ENCODE peak calls at places on chromosomes 7 and 10, in five cellular contexts. X, F, E, P and W are unnamed samples. For H3K9me3, the result is how much of the 10 kb centered on the place peaks cover.

GRCh38 chr7:29564455-29565185 is 985 bp downstream of the PRR15 start:
- DNase-seq in X (no peak), F (peak), E (peak), P (peak), W (no peak)

GRCh38 chr10:31635415-31636065 is 293.1 kb downstream of the ARHGAP12 start:
- DNase-seq in X (no peak), F (no peak), E (no peak), P (no peak), W (no peak)

GRCh38 chr7:47333959-47334358 is 248.0 kb downstream of the TNS3 start:
- DNase-seq in X (no peak), F (no peak), E (no peak), P (no peak), W (no peak)

GRCh38 chr7:123039269-123039668 is 43.8 kb upstream of the TAS2R16 start:
- DNase-seq in X (no peak), F (no peak), E (no peak), P (no peak), W (no peak)

GRCh38 chr10:6108631-6109443 is 20.0 kb downstream of the RBM17 start:
- DNase-seq in X (peak), F (no peak), E (no peak), P (no peak), W (no peak)

GRCh38 chr7:102412548-102412947 is 16.4 kb downstream of the PRKRIP1 start:
- DNase-seq in X (no peak), F (no peak), E (no peak), P (no peak), W (peak)

GRCh38 chr7:27636326-27637006 is 26.2 kb downstream of the HIBADH start:
- DNase-seq in X (no peak), F (no peak), E (no peak), P (no peak), W (no peak)

GRCh38 chr10:3043512-3044368 is 23.6 kb upstream of the PFKP start:
- DNase-seq in X (peak), F (peak), E (peak), P (no peak), W (no peak)

GRCh38 chr10:121232494-121232893 is 365.8 kb downstream of the FGFR2 start:
- DNase-seq in X (no peak), F (no peak), E (no peak), P (no peak), W (no peak)

GRCh38 chr7:130922206-130923112 is 188.5 kb upstream of the KLF14 start:
- DNase-seq in X (no peak), F (no peak), E (no peak), P (no peak), W (no peak)

GRCh38 chr10:84118395-84119006 is 20.8 kb upstream of the GHITM start:
- DNase-seq in X (peak), F (peak), E (no peak), P (no peak), W (no peak)

GRCh38 chr7:754531-755420 is 27.7 kb upstream of the PRKAR1B start:
- DNase-seq in X (no peak), F (no peak), E (no peak), P (peak), W (no peak)

GRCh38 chr7:139709460-139709859 is 68.3 kb downstream of the HIPK2 start:
- DNase-seq in X (no peak), F (no peak), E (no peak), P (no peak), W (no peak)

GRCh38 chr10:90642136-90642535 is 215.7 kb downstream of the HTR7 start:
- DNase-seq in X (no peak), F (no peak), E (no peak), P (no peak), W (no peak)

GRCh38 chr10:66283064-66283463 is 642.8 kb upstream of the LRRTM3 start:
- DNase-seq in X (no peak), F (no peak), E (no peak), P (no peak), W (no peak)

GRCh38 chr10:34711500-34711899 is 103.6 kb downstream of the PARD3 start:
- DNase-seq in X (no peak), F (no peak), E (no peak), P (no peak), W (no peak)

GRCh38 chr7:95304990-95305389 is 19.3 kb downstream of the PON1 start:
- DNase-seq in X (no peak), F (no peak), E (no peak), P (no peak), W (no peak)

GRCh38 chr10:11006428-11006825 is 11.2 kb upstream of the CELF2 start:
- DNase-seq in X (no peak), F (no peak), E (no peak), P (no peak), W (no peak)

GRCh38 chr10:35446439-35446838 is 110.1 kb downstream of the CCNY start:
- DNase-seq in X (no peak), F (no peak), E (no peak), P (no peak), W (no peak)

GRCh38 chr7:45894665-45895062 is 6.4 kb downstream of the IGFBP1 start:
- DNase-seq in X (no peak), F (no peak), E (no peak), P (no peak), W (no peak)

GRCh38 chr7:22074961-22075360 is 129.3 kb upstream of the CDCA7L start:
- DNase-seq in X (no peak), F (no peak), E (no peak), P (no peak), W (no peak)

GRCh38 chr10:63977329-63977923 is 456.2 kb downstream of the REEP3 start:
- DNase-seq in X (peak), F (no peak), E (peak), P (no peak), W (no peak)

GRCh38 chr7:81170291-81170690 is 251.4 kb upstream of the SEMA3C start:
- DNase-seq in X (no peak), F (no peak), E (no peak), P (no peak), W (no peak)

GRCh38 chr7:158993591-158993990 is 137.2 kb downstream of the DYNC2I1 start:
- DNase-seq in X (no peak), F (no peak), E (no peak), P (no peak), W (no peak)

GRCh38 chr10:132163278-132163765 is 23.4 kb upstream of the DPYSL4 start:
- DNase-seq in X (peak), F (no peak), E (no peak), P (no peak), W (no peak)

GRCh38 chr7:74709880-74710671 is 52.6 kb downstream of the GTF2I start:
- DNase-seq in X (no peak), F (no peak), E (no peak), P (no peak), W (no peak)

GRCh38 chr10:3137958-3138726 is 34.4 kb downstream of the PITRM1 start:
- DNase-seq in X (no peak), F (no peak), E (no peak), P (no peak), W (no peak)

GRCh38 chr10:108735380-108735779 is 1187.9 kb downstream of the XPNPEP1 start:
- DNase-seq in X (no peak), F (no peak), E (no peak), P (no peak), W (no peak)

GRCh38 chr7:66140924-66141323 is 26.3 kb downstream of the CRCP start:
- DNase-seq in X (no peak), F (no peak), E (peak), P (peak), W (no peak)

GRCh38 chr10:117374506-117375359 is 507 bp downstream of the PDZD8 start:
- DNase-seq in X (no peak), F (no peak), E (no peak), P (peak), W (no peak)

GRCh38 chr7:91852263-91852741 is 28.2 kb downstream of the MTERF1 start:
- DNase-seq in X (no peak), F (peak), E (no peak), P (no peak), W (no peak)
- TF ChIP-seq CTCF in X (peak), F (peak), E (no peak), P (no peak), W (no peak)

DNA sequence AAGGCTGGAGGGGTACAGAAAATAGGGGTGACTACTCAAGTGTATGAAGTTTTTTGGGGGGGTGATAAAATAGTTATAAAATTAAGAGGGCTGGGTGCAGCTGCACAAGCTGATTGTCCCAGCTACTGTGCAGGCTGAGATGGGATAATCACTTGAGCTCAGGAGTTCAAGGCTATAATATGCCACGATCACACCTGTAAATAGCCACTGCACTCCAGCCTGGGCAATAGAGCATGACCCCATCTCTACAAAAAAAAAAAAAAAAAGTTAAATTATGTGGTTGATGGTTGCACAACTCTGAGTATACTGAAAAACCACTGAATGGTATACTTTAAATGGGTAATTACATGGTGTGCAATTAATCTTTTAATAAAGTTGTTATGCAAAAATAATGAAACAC is 172.9 kb downstream of the SRPK2 start:
- DNase-seq in X (no peak), F (no peak), E (no peak), P (no peak), W (no peak)
- H3K27ac ChIP-seq in X (no peak), F (no peak), E (no peak), P (no peak), W (no peak)

DNA sequence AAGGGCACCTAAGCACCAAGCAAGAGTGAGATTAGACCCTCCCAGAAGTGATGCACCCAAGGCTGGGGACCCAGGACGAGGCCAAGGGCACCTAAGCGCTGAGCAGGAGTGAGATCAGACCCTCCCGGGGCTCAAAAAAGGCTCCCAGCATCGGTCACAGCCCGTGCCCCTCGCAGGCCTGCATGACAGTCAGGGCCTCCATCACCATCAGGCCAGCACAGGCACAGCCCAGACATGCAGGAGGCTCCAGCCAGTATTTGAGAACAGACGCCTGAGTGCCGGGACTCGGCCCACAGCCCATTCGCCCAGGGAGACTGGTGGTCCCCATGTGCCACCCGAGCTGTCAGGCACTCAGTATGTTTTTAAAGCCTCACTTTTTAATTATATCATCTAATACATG is 595.9 kb downstream of the PTPRN2 start:
- DNase-seq in X (no peak), F (no peak), E (no peak), P (no peak), W (no peak)
- H3K9me3 ChIP-seq in X (under half), F (under half), E (under half), P (under half), W (under half)

DNA sequence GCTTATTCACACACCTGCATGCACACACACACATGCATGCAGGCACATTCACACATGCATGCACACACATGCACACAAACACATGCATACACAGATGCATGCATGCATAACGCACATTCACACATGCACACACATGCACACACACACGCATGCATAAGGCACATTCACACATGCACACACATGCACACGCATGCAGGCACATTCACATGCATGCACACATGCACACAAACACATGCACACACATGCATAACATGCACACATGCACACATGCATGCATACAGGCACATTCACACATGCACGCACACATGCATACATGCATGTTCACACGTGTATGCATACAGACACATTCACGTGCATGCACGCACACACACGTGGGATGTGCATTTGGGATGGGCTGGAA is 165.8 kb downstream of the PAXIP1 start:
- DNase-seq in X (no peak), F (no peak), E (no peak), P (no peak), W (no peak)
- TF ChIP-seq CTCF in X (no peak), F (no peak), E (no peak), P (no peak), W (no peak)

GRCh38 chr10:58027431-58027830 is 240.3 kb downstream of the IPMK start:
- DNase-seq in X (no peak), F (no peak), E (no peak), P (no peak), W (no peak)
- H3K27ac ChIP-seq in X (no peak), F (no peak), E (no peak), P (no peak), W (no peak)

GRCh38 chr10:60335708-60336107 is 54.0 kb downstream of the ANK3 start:
- DNase-seq in X (no peak), F (no peak), E (no peak), P (no peak), W (no peak)

GRCh38 chr10:60334991-60335390 is 54.7 kb downstream of the ANK3 start:
- DNase-seq in X (no peak), F (no peak), E (no peak), P (no peak), W (no peak)

GRCh38 chr10:60336901-60337630 is 52.6 kb downstream of the ANK3 start:
- DNase-seq in X (no peak), F (no peak), E (no peak), P (no peak), W (no peak)

DNA sequence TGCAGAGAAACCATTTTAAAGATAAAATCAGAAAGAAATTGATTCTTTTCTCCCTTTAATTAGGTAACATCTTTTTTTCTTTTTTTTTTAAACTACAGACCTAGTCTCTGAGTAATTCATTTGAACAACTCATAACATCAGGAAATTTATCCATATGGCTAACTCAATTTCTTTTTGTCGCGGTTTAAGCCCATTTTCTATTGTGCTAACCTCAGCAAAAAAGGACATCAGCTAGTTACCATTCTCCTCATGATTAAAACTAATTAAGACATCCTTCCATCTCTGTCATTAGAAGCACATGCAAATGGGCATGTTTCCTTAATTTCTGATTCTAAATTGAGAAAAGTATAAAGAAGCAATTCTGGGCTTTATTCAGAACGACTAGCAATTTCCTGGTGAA is 57.8 kb downstream of the ANK3 start:
- DNase-seq in X (no peak), F (no peak), E (no peak), P (no peak), W (no peak)
- H3K9me3 ChIP-seq in X (under half), F (under half), E (under half), P (under half), W (under half)

GRCh38 chr10:33155720-33156638 is 178.5 kb downstream of the NRP1 start:
- DNase-seq in X (no peak), F (peak), E (no peak), P (no peak), W (no peak)
- TF ChIP-seq CTCF in X (peak), F (peak), E (peak), P (peak), W (peak)

GRCh38 chr7:155973451-155973997 is 161.3 kb upstream of the SHH start:
- DNase-seq in X (no peak), F (no peak), E (no peak), P (peak), W (no peak)

GRCh38 chr7:155972247-155972646 is 160.0 kb upstream of the SHH start:
- DNase-seq in X (no peak), F (no peak), E (no peak), P (no peak), W (no peak)

GRCh38 chr7:155972651-155973349 is 160.5 kb upstream of the SHH start:
- DNase-seq in X (no peak), F (no peak), E (no peak), P (no peak), W (no peak)

GRCh38 chr7:155971180-155971770 is 159.0 kb upstream of the SHH start:
- DNase-seq in X (no peak), F (no peak), E (no peak), P (no peak), W (no peak)

GRCh38 chr7:155969192-155969929 is 157.1 kb upstream of the SHH start:
- DNase-seq in X (no peak), F (no peak), E (no peak), P (no peak), W (no peak)
- H3K27ac ChIP-seq in X (no peak), F (no peak), E (no peak), P (no peak), W (no peak)

GRCh38 chr7:116420003-116420402 is 79.5 kb upstream of the CAV2 start:
- DNase-seq in X (no peak), F (no peak), E (no peak), P (no peak), W (no peak)
- H3K9me3 ChIP-seq in X (under half), F (under half), E (under half), P (under half), W (under half)